ENCODE peak calls at places on chromosomes 7 and 10, in ten cellular contexts. C, T, M, P, F, V, I, U, S and D are unnamed samples.
A peak's percentile ranks its signal among the peaks of the same experiment; 100 is the strongest.

GRCh38 chr7:142012825-142013506 is 17.3 kb downstream of the MGAM start:
- DNase-seq in V (no peak), M (peak; percentile 1), F (peak; percentile 72), U (peak; percentile 47), S (no peak), I (no peak), C (peak; percentile 4), T (no peak), P (peak; percentile 70), D (no peak)

GRCh38 chr10:84706875-84707274 is 378.5 kb downstream of the CCSER2 start:
- DNase-seq in C (no peak), S (no peak), T (no peak), M (no peak), V (no peak), I (peak; percentile 18), U (peak; percentile 36), P (peak; percentile 76), F (peak; percentile 78), D (no peak)

GRCh38 chr7:151764056-151764920 is 112.6 kb downstream of the PRKAG2 start:
- DNase-seq in P (no peak), M (no peak), U (no peak), C (no peak), S (no peak), I (no peak), T (no peak), F (no peak), V (no peak), D (no peak)

GRCh38 chr7:7425321-7425720 is 110.4 kb downstream of the COL28A1 start:
- DNase-seq in M (no peak), C (no peak), S (no peak), P (no peak), I (no peak), U (no peak), V (no peak), T (no peak), F (no peak), D (no peak)

GRCh38 chr10:114486938-114487814 is 82.9 kb upstream of the AFAP1L2 start:
- DNase-seq in M (no peak), P (peak; percentile 73), T (no peak), C (no peak), F (peak; percentile 88), V (peak; percentile 27), S (no peak), U (no peak), I (peak; percentile 70), D (no peak)

GRCh38 chr7:64876792-64877713 is 26.0 kb upstream of the ZNF273 start:
- DNase-seq in I (no peak), U (peak; percentile 20), C (peak; percentile 96), V (no peak), S (peak; percentile 26), F (no peak), P (peak; percentile 36), T (no peak), M (peak; percentile 43), D (peak; percentile 68)

GRCh38 chr7:11714676-11715075 is 117.3 kb downstream of the THSD7A start:
- DNase-seq in S (peak; percentile 29), M (no peak), U (no peak), V (no peak), F (no peak), C (no peak), I (no peak), T (no peak), P (no peak), D (no peak)

GRCh38 chr10:92410501-92410900 is 119.5 kb downstream of the MARCHF5 start:
- DNase-seq in S (no peak), P (no peak), U (no peak), I (no peak), V (no peak), T (no peak), F (no peak), C (no peak), M (no peak), D (no peak)

GRCh38 chr10:88731296-88731695 is 25.2 kb downstream of the LIPK start:
- DNase-seq in F (peak; percentile 33), T (no peak), S (no peak), C (peak; percentile 18), P (peak; percentile 42), I (no peak), M (no peak), V (no peak), U (no peak), D (no peak)

GRCh38 chr7:52431082-52431815 is 604.2 kb upstream of the POM121L12 start:
- DNase-seq in S (no peak), T (no peak), C (no peak), F (no peak), M (no peak), P (no peak), I (no peak), U (no peak), V (no peak), D (no peak)

GRCh38 chr7:131604841-131605279 is 48.4 kb upstream of the PODXL start:
- DNase-seq in S (peak; percentile 38), F (no peak), T (peak; percentile 82), I (no peak), M (peak; percentile 52), U (peak; percentile 40), V (peak; percentile 43), C (peak; percentile 68), P (peak; percentile 15), D (no peak)

GRCh38 chr7:90251304-90251635 is 6.3 kb downstream of the CFAP69 start:
- DNase-seq in S (no peak), U (no peak), P (no peak), C (no peak), I (no peak), M (no peak), V (no peak), F (no peak), T (no peak), D (no peak)

GRCh38 chr7:105198223-105198622 is 184.2 kb downstream of the KMT2E start:
- DNase-seq in V (peak; percentile 20), U (peak; percentile 87), M (no peak), T (peak; percentile 55), P (peak; percentile 43), C (no peak), I (peak; percentile 31), F (peak; percentile 50), S (peak; percentile 73), D (no peak)

GRCh38 chr10:49298990-49299815 is at the start of gene C10orf71:
- DNase-seq in T (no peak), V (no peak), M (no peak), P (no peak), C (no peak), I (no peak), F (no peak), S (no peak), U (no peak), D (no peak)

GRCh38 chr10:93413252-93413689 is 68.9 kb downstream of the MYOF start:
- DNase-seq in I (no peak), T (no peak), F (peak; percentile 52), P (peak; percentile 74), V (no peak), M (peak; percentile 85), S (peak; percentile 90), U (no peak), C (no peak), D (peak; percentile 69)

GRCh38 chr10:34504534-34504933 is 310.6 kb downstream of the PARD3 start:
- DNase-seq in C (no peak), I (peak; percentile 48), U (peak; percentile 53), S (peak; percentile 50), M (no peak), T (no peak), V (no peak), P (peak; percentile 84), F (peak; percentile 86), D (no peak)

GRCh38 chr10:76298329-76298728 is 866.9 kb downstream of the LRMDA start:
- DNase-seq in V (no peak), M (no peak), S (no peak), U (no peak), I (no peak), P (no peak), F (no peak), C (no peak), T (no peak), D (no peak)

GRCh38 chr10:102112210-102112817 is 7.9 kb downstream of the LDB1 start:
- DNase-seq in M (peak; percentile 40), P (no peak), F (no peak), S (no peak), I (no peak), C (peak; percentile 79), U (no peak), V (no peak), T (no peak), D (no peak)
- H3K4me3 ChIP-seq in M (peak overlapping the region; percentile 96), P (peak overlapping the region; percentile 92), F (peak overlapping the region; percentile 72), S (peak overlapping the region; percentile 79), I (no peak overlapping the region), C (no peak overlapping the region), U (no peak overlapping the region), V (peak overlapping the region; percentile 88), T (no peak overlapping the region), D (no peak overlapping the region)

GRCh38 chr7:28958235-28958945 is at the start of gene TRIL:
- DNase-seq in I (no peak), S (peak; percentile 81), T (no peak), C (peak; percentile 85), V (no peak), U (peak; percentile 45), P (peak; percentile 34), F (no peak), M (peak; percentile 84), D (no peak)
- H3K4me3 ChIP-seq in I (peak within 1 kb of the TSS; percentile 48), S (peak within 1 kb of the TSS; percentile 52), T (peak within 1 kb of the TSS; percentile 38), C (peak within 1 kb of the TSS; percentile 62), V (peak within 1 kb of the TSS; percentile 32), U (peak within 1 kb of the TSS; percentile 50), P (peak within 1 kb of the TSS; percentile 18), F (peak within 1 kb of the TSS; percentile 27), M (peak within 1 kb of the TSS; percentile 71), D (peak within 1 kb of the TSS; percentile 8)

GRCh38 chr7:2807455-2807845 is 36.7 kb downstream of the GNA12 start:
- DNase-seq in I (no peak), M (no peak), S (no peak), U (no peak), C (no peak), V (no peak), F (no peak), P (no peak), T (no peak), D (no peak)
- H3K4me3 ChIP-seq in I (no peak overlapping the region), M (peak overlapping the region; percentile 21), S (no peak overlapping the region), U (no peak overlapping the region), C (no peak overlapping the region), V (peak overlapping the region; percentile 20), F (no peak overlapping the region), P (no peak overlapping the region), T (no peak overlapping the region), D (no peak overlapping the region)

GRCh38 chr10:75110006-75110632 is 1.3 kb upstream of the SAMD8 start:
- DNase-seq in U (no peak), F (no peak), M (no peak), T (no peak), I (no peak), C (peak; percentile 17), S (no peak), P (no peak), V (no peak), D (no peak)
- H3K4me3 ChIP-seq in U (no peak overlapping the region), F (no peak overlapping the region), M (peak overlapping the region; percentile 98), T (no peak overlapping the region), I (no peak overlapping the region), C (no peak overlapping the region), S (no peak overlapping the region), P (no peak overlapping the region), V (peak overlapping the region; percentile 77), D (peak overlapping the region; percentile 68)

GRCh38 chr7:93574646-93575554 is at the start of gene CALCR:
- DNase-seq in U (no peak), C (peak; percentile 82), V (no peak), P (peak; percentile 14), T (no peak), F (no peak), M (peak; percentile 3), S (no peak), I (no peak), D (no peak)
- H3K4me3 ChIP-seq in U (peak within 1 kb of the TSS; percentile 21), C (peak within 1 kb of the TSS; percentile 57), V (no peak within 1 kb of the TSS), P (peak within 1 kb of the TSS; percentile 12), T (no peak within 1 kb of the TSS), F (peak within 1 kb of the TSS; percentile 12), M (no peak within 1 kb of the TSS), S (no peak within 1 kb of the TSS), I (peak within 1 kb of the TSS; percentile 18), D (no peak within 1 kb of the TSS)

GRCh38 chr7:94907420-94908203 is at the start of gene PPP1R9A:
- DNase-seq in T (no peak), S (peak; percentile 4), V (no peak), C (peak; percentile 87), P (no peak), M (peak; percentile 65), I (no peak), U (no peak), F (no peak), D (no peak)
- H3K4me3 ChIP-seq in T (peak within 1 kb of the TSS; percentile 21), S (peak within 1 kb of the TSS; percentile 52), V (peak within 1 kb of the TSS; percentile 35), C (peak within 1 kb of the TSS; percentile 62), P (peak within 1 kb of the TSS; percentile 27), M (peak within 1 kb of the TSS; percentile 66), I (peak within 1 kb of the TSS; percentile 74), U (peak within 1 kb of the TSS; percentile 63), F (peak within 1 kb of the TSS; percentile 35), D (no peak within 1 kb of the TSS)